ENCODE peak calls at places on chromosomes 6 and 20, in seven cellular contexts. J is suprapubic skin, F is BJ, M is AG04450, E is left ventricle myocardium inferior, D is stomach, Y is spleen. L is an unnamed sample.

GRCh38 chr6:163460307-163460782 is 45.8 kb downstream of the QKI start:
- DNase-seq in J (no peak), F (no peak), M (no peak), E (no peak), D (no peak), Y (no peak), L (no peak)

GRCh38 chr6:36114798-36115408 is 15.4 kb upstream of the MAPK13 start:
- DNase-seq in J (no peak), F (no peak), M (no peak), E (no peak), D (no peak), Y (no peak), L (no peak)

GRCh38 chr6:64293298-64293697 is 657.7 kb downstream of the PHF3 start:
- DNase-seq in J (no peak), F (no peak), M (no peak), E (no peak), D (no peak), Y (no peak), L (no peak)

GRCh38 chr20:50343125-50343489 is 152.5 kb downstream of the CEBPB start:
- DNase-seq in J (no peak), F (no peak), M (no peak), E (no peak), D (no peak), Y (no peak), L (no peak)

GRCh38 chr20:21702553-21703467 is 2.7 kb upstream of the PAX1 start:
- DNase-seq in J (peak), F (no peak), M (no peak), E (peak), D (no peak), Y (peak), L (peak)

GRCh38 chr6:149934249-149935156 is 7.3 kb upstream of the ULBP2 start:
- DNase-seq in J (peak), F (no peak), M (peak), E (no peak), D (peak), Y (no peak), L (no peak)

GRCh38 chr6:149043476-149044130 is 273.9 kb upstream of the TAB2 start:
- DNase-seq in J (no peak), F (no peak), M (no peak), E (no peak), D (no peak), Y (no peak), L (no peak)

GRCh38 chr6:30896541-30896940 is 11.5 kb upstream of the GTF2H4 start:
- DNase-seq in J (no peak), F (no peak), M (no peak), E (no peak), D (no peak), Y (peak), L (peak)

GRCh38 chr6:55239099-55239498 is 64.8 kb downstream of the HCRTR2 start:
- DNase-seq in J (no peak), F (no peak), M (no peak), E (no peak), D (no peak), Y (no peak), L (no peak)

DNA sequence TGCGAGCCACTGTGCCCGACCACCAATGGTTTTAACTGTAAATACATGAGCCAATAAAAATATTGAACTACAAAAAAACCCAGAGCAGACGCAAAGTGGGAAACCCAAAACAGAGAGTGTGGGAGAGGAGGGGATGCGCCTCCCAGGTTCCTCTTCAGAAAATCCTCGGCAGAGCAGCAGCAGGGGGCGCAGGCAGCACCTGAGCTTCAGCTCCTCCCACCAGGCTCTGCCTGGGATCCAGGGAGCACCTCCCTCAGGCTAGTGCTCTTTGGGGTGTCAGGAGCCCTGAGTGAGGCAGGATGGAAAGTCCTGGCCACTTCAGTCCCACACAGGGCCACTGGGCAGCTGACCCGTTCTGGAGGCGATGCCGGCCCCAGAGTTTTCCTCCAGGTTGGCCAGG is 536.9 kb upstream of the CDH4 start:
- DNase-seq in J (no peak), F (no peak), M (no peak), E (no peak), D (no peak), Y (no peak), L (no peak)
- TF ChIP-seq CTCF in J (no peak), F (no peak), M (no peak), E (no peak), D (no peak), Y (no peak), L (no peak)

DNA sequence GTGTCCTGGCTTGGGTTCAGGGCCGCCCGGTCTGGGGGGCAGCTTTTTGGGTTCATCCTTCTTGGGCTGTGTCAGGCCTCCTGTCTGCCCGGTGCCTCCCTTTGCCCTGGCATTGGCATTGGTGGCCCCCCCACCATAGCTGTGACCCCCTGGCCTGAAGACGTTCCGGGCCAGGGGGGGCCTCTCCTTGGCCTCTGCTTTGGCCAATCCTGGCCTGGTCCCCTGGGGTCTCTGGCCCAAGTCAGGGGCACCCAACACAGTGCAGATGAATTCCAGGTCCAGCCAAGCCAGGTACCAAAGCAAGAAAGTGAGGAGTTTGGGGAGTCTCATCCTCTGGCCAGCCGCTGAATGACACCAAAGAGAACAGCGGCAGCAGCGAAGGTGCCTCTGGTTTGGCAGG is 429 bp downstream of the GDF5 start:
- DNase-seq in J (no peak), F (no peak), M (no peak), E (no peak), D (no peak), Y (no peak), L (no peak)
- H3K4me3 ChIP-seq in J (no peak), F (peak), M (peak), E (peak), D (peak), Y (no peak), L (no peak)

DNA sequence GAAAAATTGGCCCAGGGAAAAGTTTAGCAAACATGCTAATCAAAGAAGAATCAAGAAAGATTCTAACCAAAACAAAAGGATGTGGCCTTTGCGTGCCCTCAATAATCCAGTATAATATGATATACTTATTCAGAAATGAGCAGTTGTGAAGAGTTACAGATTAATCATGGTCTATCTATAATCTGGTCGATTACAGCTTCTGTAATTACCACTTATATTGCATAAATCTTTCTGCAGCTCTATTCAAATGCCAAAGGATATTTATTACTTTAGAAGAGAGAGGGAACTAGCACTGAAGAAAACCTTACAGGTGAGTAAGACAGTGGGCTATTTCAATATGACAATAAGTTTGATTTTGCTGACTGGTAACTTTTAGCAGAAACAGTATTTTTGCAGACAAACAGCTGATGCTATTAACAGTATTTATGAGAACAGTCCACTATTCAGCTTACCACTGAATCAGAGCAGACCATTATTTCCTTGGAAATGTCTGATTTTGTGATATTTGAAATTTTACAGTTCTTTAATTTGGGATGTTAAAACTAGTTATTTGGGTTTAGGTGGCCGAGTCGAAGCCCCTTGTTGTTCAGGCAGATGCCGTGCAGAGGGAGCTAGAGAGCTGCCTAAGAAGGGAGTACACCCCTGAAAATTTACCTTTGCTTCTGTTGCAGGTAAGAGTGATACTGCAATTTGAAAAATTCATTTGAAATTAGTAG is 92.2 kb downstream of the CEP57L1 start:
- DNase-seq in J (no peak), F (no peak), M (no peak), E (peak), D (peak), Y (peak), L (no peak)
- TF ChIP-seq CTCF in J (peak), F (peak), M (peak), E (peak), D (peak), Y (peak), L (peak)

GRCh38 chr6:125748534-125749111 is 809 bp upstream of the HEY2 start:
- DNase-seq in J (no peak), F (no peak), M (no peak), E (no peak), D (no peak), Y (peak), L (peak)

GRCh38 chr6:125746019-125746414 is 3.4 kb upstream of the HEY2 start:
- DNase-seq in J (no peak), F (no peak), M (no peak), E (no peak), D (no peak), Y (no peak), L (no peak)

GRCh38 chr6:125746731-125747588 is 2.5 kb upstream of the HEY2 start:
- DNase-seq in J (peak), F (no peak), M (no peak), E (peak), D (peak), Y (peak), L (peak)

GRCh38 chr6:125749112-125749863 is at the start of gene HEY2:
- DNase-seq in J (peak), F (peak), M (peak), E (peak), D (peak), Y (peak), L (peak)

GRCh38 chr6:125747589-125748533 is 1.6 kb upstream of the HEY2 start:
- DNase-seq in J (peak), F (no peak), M (no peak), E (peak), D (peak), Y (peak), L (peak)
- H3K4me3 ChIP-seq in J (peak), F (peak), M (peak), E (peak), D (peak), Y (peak), L (no peak)

GRCh38 chr6:37906121-37906520 is 86.6 kb downstream of the ZFAND3 start:
- DNase-seq in J (no peak), F (no peak), M (no peak), E (no peak), D (no peak), Y (no peak), L (no peak)

GRCh38 chr6:37903671-37904355 is 84.3 kb downstream of the ZFAND3 start:
- DNase-seq in J (no peak), F (no peak), M (no peak), E (no peak), D (no peak), Y (no peak), L (no peak)

GRCh38 chr6:37904590-37904989 is 85.1 kb downstream of the ZFAND3 start:
- DNase-seq in J (no peak), F (no peak), M (no peak), E (no peak), D (no peak), Y (no peak), L (no peak)
- TF ChIP-seq CTCF in J (no peak), F (no peak), M (no peak), E (no peak), D (no peak), Y (no peak), L (no peak)